ENCODE peak calls at places on chromosome 9, in nine cellular contexts. Y is GM12865, H is nephron progenitor cell, Z is esophagus squamous epithelium, A is upper lobe of right lung, K is GM13976, V is HFF-Myc, D is endothelial cell, O is Calu3. R is an unnamed sample.

GRCh38 chr9:36789886-36790285 is 217.2 kb downstream of the MELK start:
- DNase-seq in D (no peak), A (no peak), H (no peak), K (no peak), V (no peak), Y (no peak), O (peak; percentile 5), Z (no peak), R (no peak)

GRCh38 chr9:96209407-96210031 is 92.5 kb downstream of the HSD17B3 start:
- DNase-seq in H (no peak), O (no peak), Z (no peak), V (no peak), A (no peak), D (no peak), Y (no peak), K (no peak), R (peak; percentile 19)

GRCh38 chr9:119004618-119004990 is 364.6 kb downstream of the BRINP1 start:
- DNase-seq in H (no peak), D (no peak), V (no peak), Z (no peak), K (no peak), A (no peak), Y (no peak), O (no peak), R (peak; percentile 75)

GRCh38 chr9:117414220-117414905 is 494 bp downstream of the ASTN2 start:
- DNase-seq in H (peak; percentile 70), K (peak; percentile 43), A (peak; percentile 64), D (peak; percentile 46), Y (peak; percentile 3), V (no peak), Z (no peak), O (peak; percentile 1), R (no peak)

GRCh38 chr9:110977259-110977709 is 61.0 kb downstream of the LPAR1 start:
- DNase-seq in D (no peak), O (peak; percentile 66), Z (no peak), A (no peak), H (no peak), K (no peak), Y (peak; percentile 20), V (peak; percentile 70), R (no peak)

GRCh38 chr9:26026423-26027100 is 348.3 kb upstream of the TUSC1 start:
- DNase-seq in D (no peak), Z (no peak), V (no peak), O (no peak), K (no peak), Y (no peak), A (no peak), H (no peak), R (no peak)

GRCh38 chr9:134590240-134591081 is 51.1 kb upstream of the COL5A1 start:
- DNase-seq in Z (no peak), K (no peak), D (no peak), A (no peak), Y (no peak), O (no peak), H (no peak), V (no peak), R (no peak)

GRCh38 chr9:129751841-129752801 is 721 bp downstream of the PTGES start:
- DNase-seq in K (no peak), A (no peak), O (peak; percentile 47), D (no peak), V (no peak), Z (no peak), Y (no peak), H (no peak), R (no peak)

GRCh38 chr9:131776473-131776872 is 36.6 kb upstream of the RAPGEF1 start:
- DNase-seq in Y (peak; percentile 39), V (peak; percentile 2), K (peak; percentile 64), H (peak; percentile 94), O (peak; percentile 14), Z (no peak), D (peak; percentile 77), A (no peak), R (no peak)

GRCh38 chr9:81871695-81872094 is 56.5 kb upstream of the SPATA31D4 start:
- DNase-seq in Y (no peak), V (no peak), A (no peak), K (no peak), D (no peak), H (no peak), O (no peak), Z (no peak), R (no peak)

GRCh38 chr9:129270903-129271431 is 92.9 kb upstream of the IER5L start:
- DNase-seq in V (peak; percentile 42), K (peak; percentile 67), H (no peak), Y (peak; percentile 93), D (no peak), Z (no peak), O (no peak), A (peak; percentile 31), R (peak; percentile 30)

GRCh38 chr9:115845648-115846312 is 307.8 kb upstream of the PAPPA start:
- DNase-seq in Z (no peak), H (no peak), O (no peak), Y (no peak), K (no peak), D (no peak), V (no peak), A (no peak), R (no peak)

GRCh38 chr9:120383999-120384924 is 195.7 kb downstream of the CDK5RAP2 start:
- DNase-seq in D (no peak), Z (no peak), A (no peak), O (no peak), Y (no peak), H (no peak), K (no peak), V (peak; percentile 26), R (peak; percentile 66)

GRCh38 chr9:7454490-7455110 is 345.0 kb downstream of the DMAC1 start:
- DNase-seq in A (no peak), Z (no peak), V (no peak), Y (no peak), H (no peak), O (no peak), D (no peak), K (no peak), R (no peak)

GRCh38 chr9:99049228-99049627 is 55.7 kb upstream of the TGFBR1 start:
- DNase-seq in O (no peak), A (no peak), D (no peak), V (no peak), H (no peak), Z (no peak), K (no peak), Y (no peak), R (no peak)

GRCh38 chr9:72858089-72858912 is 94.6 kb downstream of the ALDH1A1 start:
- DNase-seq in Z (no peak), O (peak; percentile 10), A (no peak), D (no peak), K (no peak), Y (no peak), H (peak; percentile 29), V (no peak), R (no peak)

GRCh38 chr9:113770396-113770795 is 105.7 kb upstream of the ZNF618 start:
- DNase-seq in V (no peak), D (no peak), O (no peak), Y (no peak), Z (no peak), H (no peak), K (no peak), A (no peak), R (no peak)

GRCh38 chr9:81613002-81613750 is 76.2 kb downstream of the TLE1 start:
- DNase-seq in H (no peak), K (no peak), A (no peak), Y (no peak), Z (no peak), V (peak; percentile 81), D (no peak), O (no peak), R (peak; percentile 91)

GRCh38 chr9:108290839-108291585 is 564.8 kb downstream of the ACTL7B start:
- DNase-seq in A (no peak), V (peak; percentile 94), H (no peak), D (no peak), Y (peak; percentile 40), Z (no peak), O (no peak), K (no peak), R (peak; percentile 70)

GRCh38 chr9:114719290-114719689 is 37.3 kb upstream of the TEX48 start:
- DNase-seq in Y (no peak), V (no peak), Z (no peak), A (no peak), K (no peak), H (no peak), D (no peak), O (no peak), R (no peak)

GRCh38 chr9:70340572-70340971 is 73.9 kb downstream of the KLF9 start:
- DNase-seq in H (no peak), V (no peak), Y (no peak), A (no peak), K (peak; percentile 32), D (no peak), Z (no peak), O (no peak), R (no peak)
- TF ChIP-seq CTCF in H (peak; percentile 48), V (no peak), Y (peak; percentile 12), A (peak; percentile 72), K (no peak), D (peak; percentile 71), Z (peak; percentile 62), O (no peak), R (peak; percentile 35)

GRCh38 chr9:74696520-74696919 is 191.2 kb downstream of the TRPM6 start:
- DNase-seq in H (no peak), O (no peak), A (no peak), K (no peak), V (no peak), Z (no peak), Y (no peak), D (no peak), R (no peak)
- TF ChIP-seq CTCF in H (no peak), O (no peak), A (no peak), K (no peak), V (peak; percentile 21), Z (peak; percentile 4), Y (peak; percentile 27), D (peak; percentile 33), R (no peak)

DNA sequence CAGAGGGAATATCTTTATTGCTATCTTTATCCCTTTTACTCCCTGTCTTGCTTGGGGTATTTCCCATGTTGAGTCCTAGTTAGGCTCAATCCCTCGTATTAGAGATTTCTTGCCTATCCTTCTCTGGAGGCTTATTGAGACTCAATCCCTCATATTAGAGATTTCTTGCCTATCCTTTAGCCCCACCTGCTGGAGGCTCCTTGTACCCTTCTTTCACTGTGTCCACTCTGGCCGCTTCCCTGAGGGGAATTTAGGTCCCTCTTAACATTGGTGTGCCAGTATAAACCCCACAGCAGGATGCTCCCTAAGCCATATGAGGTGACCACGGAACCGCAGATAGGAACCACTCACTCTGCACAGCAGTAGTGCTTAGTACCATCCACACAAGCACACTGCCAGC is 110.7 kb upstream of the MAMDC2 start:
- DNase-seq in K (no peak), H (peak; percentile 20), D (no peak), Y (peak; percentile 28), Z (no peak), O (peak; percentile 17), V (no peak), A (no peak), R (no peak)
- TF ChIP-seq CTCF in K (no peak), H (peak; percentile 24), D (no peak), Y (peak; percentile 19), Z (peak; percentile 15), O (no peak), V (peak; percentile 57), A (no peak), R (no peak)

DNA sequence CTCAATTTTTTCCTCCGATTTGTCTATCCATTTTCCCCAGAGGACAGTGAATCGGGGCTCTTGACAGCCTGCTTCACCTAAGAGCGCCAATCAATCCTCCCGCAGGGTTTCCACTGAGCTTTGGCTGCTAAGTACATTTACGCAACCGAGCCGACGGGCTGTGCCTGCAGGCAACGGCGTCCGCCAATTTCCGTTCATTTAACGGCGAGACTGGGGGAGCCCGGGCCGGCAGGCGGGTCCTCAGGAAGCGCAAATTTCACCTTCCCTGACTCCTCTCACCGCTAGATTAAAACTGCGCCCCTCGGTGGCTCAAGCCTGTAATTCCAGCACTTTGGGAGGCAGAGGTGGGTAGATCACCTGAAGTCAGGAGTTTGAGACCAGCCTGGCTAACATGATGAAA is 2.7 kb upstream of the NXNL2 start:
- DNase-seq in V (no peak), H (peak; percentile 58), Y (no peak), A (no peak), K (no peak), O (no peak), Z (no peak), D (peak; percentile 70), R (no peak)
- TF ChIP-seq CTCF in V (no peak), H (no peak), Y (no peak), A (no peak), K (no peak), O (no peak), Z (no peak), D (peak; percentile 54), R (no peak)